ENCODE peak calls at places on chromosomes 6 and 20, in nine cellular contexts. H is lung, B is endothelial cell of umbilical vein, O is AG10803, D is omental fat pad, L is heart right ventricle, N is activated B cell treated with CpG ODN at 0.5 μM for 24 hours, U is RWPE1, V is fibroblast of lung. S is an unnamed sample.

GRCh38 chr6:5507056-5507722 is 245.9 kb downstream of the FARS2 start:
- DNase-seq in N (no peak), B (no peak), V (no peak), U (no peak), L (no peak), H (no peak), O (no peak), D (no peak), S (no peak)

GRCh38 chr6:147579667-147580066 is 71.2 kb downstream of the SAMD5 start:
- DNase-seq in L (no peak), H (no peak), U (no peak), V (no peak), B (no peak), N (no peak), O (no peak), D (no peak), S (no peak)

GRCh38 chr20:43977252-43977651 is 62.6 kb downstream of the TOX2 start:
- DNase-seq in H (no peak), D (no peak), O (no peak), V (peak), N (no peak), B (no peak), U (no peak), L (no peak), S (no peak)

GRCh38 chr20:40749985-40750506 is 61.0 kb upstream of the MAFB start:
- DNase-seq in V (peak), N (no peak), H (no peak), D (no peak), O (no peak), L (no peak), B (peak), U (no peak), S (peak)

GRCh38 chr6:117956386-117956785 is 49.3 kb downstream of the SLC35F1 start:
- DNase-seq in O (no peak), N (no peak), D (no peak), B (no peak), U (no peak), L (no peak), V (peak), H (no peak), S (no peak)

GRCh38 chr20:11352041-11352440 is 565.7 kb upstream of the BTBD3 start:
- DNase-seq in H (no peak), N (no peak), U (no peak), V (no peak), L (no peak), O (no peak), D (no peak), B (no peak), S (no peak)

GRCh38 chr20:13256606-13257005 is 35.5 kb downstream of the ISM1 start:
- DNase-seq in V (no peak), L (no peak), N (no peak), H (no peak), B (no peak), D (no peak), O (no peak), U (no peak), S (no peak)

GRCh38 chr20:33681728-33682353 is 4.3 kb downstream of the E2F1 start:
- DNase-seq in O (no peak), L (no peak), V (no peak), U (no peak), B (no peak), N (no peak), H (no peak), D (no peak), S (no peak)

GRCh38 chr20:22579119-22579427 is 5.3 kb downstream of the FOXA2 start:
- DNase-seq in H (no peak), V (no peak), D (no peak), U (no peak), O (no peak), N (no peak), L (no peak), B (no peak), S (no peak)

GRCh38 chr6:10175330-10175729 is 239.5 kb downstream of the TFAP2A start:
- DNase-seq in H (no peak), N (no peak), U (peak), B (no peak), D (no peak), V (no peak), O (no peak), L (no peak), S (no peak)

GRCh38 chr6:119676230-119676629 is 326.7 kb upstream of the MAN1A1 start:
- DNase-seq in N (no peak), O (no peak), H (no peak), V (no peak), D (no peak), L (no peak), U (no peak), B (no peak), S (no peak)

GRCh38 chr6:71291991-71292390 is 3.4 kb downstream of the OGFRL1 start:
- DNase-seq in N (no peak), U (no peak), B (no peak), L (no peak), D (no peak), V (no peak), H (no peak), O (peak), S (no peak)

GRCh38 chr20:46324960-46325703 is 16.8 kb upstream of the CDH22 start:
- DNase-seq in L (no peak), O (peak), D (no peak), U (peak), B (peak), V (no peak), H (no peak), N (no peak), S (no peak)

GRCh38 chr6:140537834-140538680 is 1163.6 kb upstream of the CITED2 start:
- DNase-seq in H (no peak), L (no peak), B (peak), O (peak), V (peak), D (no peak), U (peak), N (no peak), S (no peak)

GRCh38 chr20:35290887-35291417 is 1.3 kb downstream of the FAM83C start:
- DNase-seq in B (no peak), U (no peak), L (no peak), O (no peak), V (no peak), N (no peak), D (no peak), H (no peak), S (no peak)

GRCh38 chr20:13449868-13450441 is 188.8 kb downstream of the TASP1 start:
- DNase-seq in B (no peak), U (no peak), H (no peak), D (no peak), V (peak), O (no peak), L (no peak), N (no peak), S (no peak)

GRCh38 chr6:113719056-113719455 is 138.1 kb upstream of the MARCKS start:
- DNase-seq in H (no peak), N (no peak), L (no peak), O (no peak), D (no peak), U (no peak), B (no peak), V (no peak), S (no peak)

GRCh38 chr6:150037526-150038201 is 12.3 kb upstream of the RAET1L start:
- DNase-seq in H (no peak), D (no peak), L (no peak), V (no peak), U (no peak), O (no peak), N (no peak), B (no peak), S (no peak)

GRCh38 chr6:12137480-12137879 is 125.4 kb downstream of the HIVEP1 start:
- DNase-seq in N (no peak), L (no peak), D (no peak), U (no peak), H (peak), B (peak), O (peak), V (peak), S (peak)

GRCh38 chr6:167966540-167966905 is 30.9 kb upstream of the KIF25 start:
- DNase-seq in B (no peak), V (no peak), O (no peak), D (no peak), L (no peak), H (no peak), N (no peak), U (no peak), S (no peak)

GRCh38 chr6:42426191-42426590 is 25.5 kb downstream of the TRERF1 start:
- DNase-seq in B (no peak), D (no peak), O (no peak), V (no peak), L (no peak), H (no peak), U (no peak), N (no peak), S (no peak)

GRCh38 chr6:140285471-140285870 is 911.0 kb upstream of the CITED2 start:
- DNase-seq in O (no peak), L (no peak), B (peak), H (no peak), N (no peak), D (no peak), U (no peak), V (no peak), S (no peak)

GRCh38 chr6:33727126-33727525 is 15.6 kb upstream of the UQCC2 start:
- DNase-seq in D (no peak), L (no peak), U (no peak), H (no peak), V (no peak), O (no peak), N (no peak), B (no peak), S (no peak)

GRCh38 chr20:40728470-40728869 is 39.4 kb upstream of the MAFB start:
- DNase-seq in L (no peak), V (no peak), B (no peak), U (no peak), D (no peak), O (no peak), H (no peak), N (no peak), S (no peak)

GRCh38 chr20:34209111-34209510 is 32.1 kb upstream of the ASIP start:
- DNase-seq in V (no peak), O (no peak), B (no peak), U (no peak), D (no peak), L (no peak), N (no peak), H (no peak), S (no peak)

GRCh38 chr20:36036688-36037087 is 68.3 kb downstream of the CNBD2 start:
- DNase-seq in D (no peak), L (no peak), V (no peak), U (no peak), B (no peak), O (no peak), N (no peak), H (no peak), S (no peak)

GRCh38 chr20:45341939-45342862 is 6.0 kb downstream of the SDC4 start:
- DNase-seq in B (peak), U (peak), L (peak), H (peak), O (no peak), D (no peak), N (no peak), V (peak), S (peak)

GRCh38 chr20:36504295-36504694 is 37.0 kb upstream of the MYL9 start:
- DNase-seq in L (no peak), O (no peak), H (no peak), U (no peak), N (no peak), B (no peak), V (no peak), D (no peak), S (no peak)

GRCh38 chr6:23735151-23735550 is 390.9 kb upstream of the NRSN1 start:
- DNase-seq in U (no peak), V (no peak), O (no peak), H (no peak), L (no peak), B (no peak), N (no peak), D (no peak), S (no peak)

GRCh38 chr6:160949531-160949930 is 42.0 kb upstream of the MAP3K4 start:
- DNase-seq in O (no peak), N (no peak), H (no peak), V (no peak), L (no peak), U (peak), B (no peak), D (no peak), S (peak)

GRCh38 chr6:12279322-12280098 is 10.7 kb upstream of the EDN1 start:
- DNase-seq in U (no peak), V (no peak), H (no peak), B (peak), D (no peak), L (no peak), O (no peak), N (no peak), S (no peak)

GRCh38 chr20:699811-700338 is 24.3 kb upstream of the SCRT2 start:
- DNase-seq in B (no peak), H (no peak), O (no peak), L (peak), D (no peak), U (no peak), N (no peak), V (no peak), S (no peak)

GRCh38 chr6:141610741-141611140 is 522.0 kb upstream of the GJE1 start:
- DNase-seq in L (no peak), O (peak), U (peak), N (no peak), V (peak), B (peak), D (no peak), H (no peak), S (no peak)
- TF ChIP-seq CTCF in L (no peak), O (peak), U (no peak), N (no peak), V (peak), B (no peak), D (no peak), H (no peak), S (no peak)

GRCh38 chr20:57600324-57601210 is 19.7 kb downstream of the ZBP1 start:
- DNase-seq in B (no peak), H (no peak), V (no peak), O (no peak), N (no peak), L (peak), U (peak), D (no peak), S (no peak)

GRCh38 chr20:57598491-57598890 is 21.7 kb downstream of the ZBP1 start:
- DNase-seq in V (no peak), N (no peak), L (peak), H (no peak), D (no peak), O (no peak), U (no peak), B (no peak), S (no peak)

GRCh38 chr20:57596998-57597939 is 23.0 kb downstream of the ZBP1 start:
- DNase-seq in O (peak), D (peak), V (peak), H (peak), B (peak), N (peak), U (peak), L (peak), S (peak)

GRCh38 chr20:57596358-57596757 is 23.9 kb downstream of the ZBP1 start:
- DNase-seq in H (no peak), L (peak), D (no peak), B (no peak), N (no peak), V (no peak), O (no peak), U (no peak), S (no peak)

DNA sequence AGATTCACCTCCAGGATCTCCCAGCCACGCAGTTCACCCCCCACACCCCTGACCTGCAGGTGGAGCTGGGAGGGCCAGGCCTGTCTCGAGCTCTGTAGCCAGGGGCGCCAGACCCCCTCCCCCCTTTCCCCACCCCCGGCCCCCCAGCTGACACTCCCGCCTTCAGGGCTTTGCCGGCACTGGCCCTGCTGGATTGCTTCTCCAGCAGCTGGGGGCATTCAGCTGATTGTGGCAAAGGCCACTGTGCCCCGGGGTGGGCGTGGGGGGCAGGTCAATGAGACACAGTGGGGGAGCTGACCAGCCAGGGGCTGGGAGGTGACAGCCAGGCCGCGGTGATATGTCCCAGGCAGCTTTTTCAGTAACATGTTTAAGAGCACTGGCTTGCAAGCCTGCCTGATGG is 22.2 kb downstream of the ZBP1 start:
- DNase-seq in O (no peak), U (no peak), H (no peak), B (no peak), V (no peak), N (no peak), D (no peak), L (peak), S (no peak)
- TF ChIP-seq CTCF in O (no peak), U (no peak), H (no peak), B (no peak), V (no peak), N (no peak), D (no peak), L (no peak), S (no peak)

GRCh38 chr6:44076366-44077200 is 50.7 kb downstream of the MRPL14 start:
- DNase-seq in L (peak), D (no peak), U (no peak), V (no peak), H (no peak), N (no peak), O (peak), B (no peak), S (no peak)
- TF ChIP-seq CTCF in L (no peak), D (no peak), U (no peak), V (no peak), H (no peak), N (no peak), O (no peak), B (no peak), S (no peak)

GRCh38 chr6:89596484-89596883 is 42.1 kb downstream of the LYRM2 start:
- DNase-seq in O (no peak), D (no peak), U (no peak), N (no peak), B (no peak), L (no peak), H (no peak), V (no peak), S (no peak)

GRCh38 chr6:89599727-89600126 is 38.8 kb downstream of the LYRM2 start:
- DNase-seq in V (no peak), N (no peak), D (no peak), U (no peak), L (no peak), O (no peak), B (no peak), H (no peak), S (no peak)

GRCh38 chr6:89596056-89596455 is 42.5 kb downstream of the LYRM2 start:
- DNase-seq in L (no peak), B (no peak), O (no peak), U (no peak), D (no peak), V (no peak), H (no peak), N (no peak), S (no peak)

GRCh38 chr6:89597372-89597771 is 41.2 kb downstream of the LYRM2 start:
- DNase-seq in N (no peak), H (no peak), O (no peak), L (no peak), V (no peak), B (no peak), U (no peak), D (no peak), S (no peak)

GRCh38 chr6:89597988-89598387 is 40.6 kb downstream of the LYRM2 start:
- DNase-seq in V (peak), N (no peak), U (peak), H (peak), O (peak), B (peak), D (no peak), L (no peak), S (no peak)
- TF ChIP-seq CTCF in V (no peak), N (no peak), U (peak), H (no peak), O (peak), B (peak), D (no peak), L (no peak), S (no peak)

DNA sequence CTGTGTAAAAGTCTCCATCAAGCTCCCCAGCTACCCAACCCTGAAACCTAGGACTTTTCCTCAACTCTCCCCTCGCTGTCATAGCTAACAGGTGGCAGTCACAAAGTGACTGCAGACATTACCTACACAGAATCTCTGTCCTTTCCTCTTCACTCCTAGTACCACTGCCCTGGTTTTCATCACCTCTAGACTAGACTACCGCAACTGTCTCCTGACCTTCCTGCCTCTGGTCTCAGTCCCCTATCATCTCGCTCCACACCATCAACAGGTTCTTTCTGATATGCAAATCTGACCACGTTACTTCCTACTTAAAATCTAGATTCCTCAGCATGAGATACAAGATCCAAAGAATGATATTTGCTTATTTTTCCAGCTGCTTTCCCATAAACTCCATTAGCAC is 93.8 kb downstream of the SMLR1 start:
- DNase-seq in D (no peak), O (no peak), N (no peak), V (no peak), L (no peak), B (no peak), H (no peak), U (no peak), S (no peak)
- TF ChIP-seq CTCF in D (no peak), O (no peak), N (no peak), V (no peak), L (no peak), B (no peak), H (no peak), U (no peak), S (no peak)

GRCh38 chr6:4253604-4254211 is 118.3 kb upstream of the ECI2 start:
- DNase-seq in V (peak), D (no peak), O (peak), B (peak), L (peak), U (peak), N (no peak), H (peak), S (no peak)
- TF ChIP-seq CTCF in V (peak), D (no peak), O (peak), B (peak), L (peak), U (peak), N (no peak), H (peak), S (no peak)

GRCh38 chr20:57473246-57474042 is 51.5 kb downstream of the CTCFL start:
- DNase-seq in H (peak), U (no peak), V (peak), O (no peak), N (peak), B (no peak), D (no peak), L (no peak), S (no peak)
- TF ChIP-seq CTCF in H (no peak), U (no peak), V (no peak), O (peak), N (no peak), B (no peak), D (no peak), L (peak), S (no peak)

DNA sequence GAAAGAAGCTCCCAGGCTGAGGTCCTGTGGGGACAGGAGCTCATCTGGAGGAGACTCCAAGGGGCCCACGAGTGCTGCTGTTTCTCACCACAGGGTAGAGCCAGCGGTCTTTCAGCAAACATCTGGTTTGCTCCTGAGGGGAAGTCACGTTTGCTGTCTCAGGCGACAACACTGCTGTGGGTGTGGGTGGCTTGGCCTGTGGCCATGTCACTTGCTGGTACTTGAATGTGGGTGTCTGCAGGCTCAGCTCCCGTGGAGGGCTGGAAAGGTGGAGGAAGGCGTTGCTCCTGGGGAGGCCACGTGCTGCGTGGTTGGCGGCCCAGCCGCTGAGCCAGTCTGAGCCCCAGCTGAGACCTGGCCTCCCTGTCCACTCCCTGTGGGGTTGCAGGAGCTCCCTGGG is 52.8 kb upstream of the MPC1 start:
- DNase-seq in V (no peak), N (no peak), D (no peak), B (no peak), L (peak), U (no peak), H (no peak), O (peak), S (peak)
- TF ChIP-seq CTCF in V (no peak), N (no peak), D (no peak), B (no peak), L (peak), U (no peak), H (no peak), O (no peak), S (no peak)

DNA sequence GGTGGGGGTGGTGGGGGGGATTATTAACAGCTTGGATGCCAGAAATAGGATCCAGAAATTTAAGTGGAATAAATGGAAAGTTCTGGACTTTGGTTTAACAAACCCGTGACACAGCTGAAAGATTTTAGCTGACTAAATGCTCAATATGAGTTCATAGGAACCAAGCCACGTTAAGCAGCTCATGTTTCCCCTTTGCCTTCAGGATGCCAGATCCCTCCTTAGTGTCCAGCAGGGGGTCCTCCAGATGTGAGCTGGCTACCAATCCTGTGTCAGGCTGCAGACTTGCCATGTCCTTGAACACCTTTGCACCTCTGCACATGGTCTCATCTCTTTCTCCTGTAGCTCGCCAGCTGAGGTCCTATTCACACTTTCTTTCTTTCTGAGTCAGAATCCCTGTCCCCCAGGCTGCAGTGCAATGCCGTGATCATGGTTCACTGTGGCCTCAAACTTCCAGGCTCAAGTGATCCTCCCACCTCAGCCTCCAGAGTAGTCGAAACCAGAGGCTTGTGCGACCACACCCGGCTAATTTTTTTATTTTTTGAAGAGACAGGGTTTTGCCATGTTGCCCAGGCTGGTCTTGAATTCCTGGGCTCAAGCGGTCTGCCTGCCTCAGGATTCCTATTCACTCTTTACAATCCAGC is 133.3 kb upstream of the ARMC2 start:
- DNase-seq in D (no peak), O (peak), V (no peak), L (no peak), N (no peak), U (no peak), H (no peak), B (no peak), S (no peak)
- TF ChIP-seq CTCF in D (no peak), O (no peak), V (peak), L (no peak), N (no peak), U (no peak), H (no peak), B (no peak), S (no peak)

S was measured in lower leg skin.